ENCODE peak calls at places on chromosomes 1 and 21, in four cellular contexts. U is activated T-helper 9 cell treated with anti-CD3 and anti-CD28 coated beads, Interleukin-2, amount 50 U/mL, for 16 hours; B is C1 segment of cervical spinal cord; A is H9. H is an unnamed sample.

GRCh38 chr1:219812491-219813221 is 115.7 kb downstream of the SLC30A10 start:
- DNase-seq in U (no peak), B (peak), A (peak), H (no peak)

GRCh38 chr1:229106526-229107105 is 164.3 kb upstream of the RAB4A start:
- DNase-seq in U (no peak), B (no peak), A (no peak), H (no peak)

GRCh38 chr1:171032822-171033702 is 57.6 kb upstream of the FMO3 start:
- DNase-seq in U (no peak), B (no peak), A (peak), H (no peak)

GRCh38 chr1:8359617-8360481 is 41.9 kb downstream of the SLC45A1 start:
- DNase-seq in U (no peak), B (no peak), A (no peak), H (no peak)

GRCh38 chr1:79197421-79197820 is 190.9 kb upstream of the ADGRL4 start:
- DNase-seq in U (no peak), B (no peak), A (no peak), H (no peak)

GRCh38 chr1:22691354-22691753 is 19.3 kb upstream of the EPHB2 start:
- DNase-seq in U (no peak), B (no peak), A (no peak), H (no peak)

GRCh38 chr1:234608026-234608719 is 1.8 kb downstream of the IRF2BP2 start:
- DNase-seq in U (peak), B (peak), A (peak), H (peak)

GRCh38 chr1:67735806-67736627 is 51.0 kb downstream of the GADD45A start:
- DNase-seq in U (no peak), B (no peak), A (no peak), H (no peak)

GRCh38 chr1:245143849-245144248 is 10.9 kb upstream of the KIF26B start:
- DNase-seq in U (no peak), B (no peak), A (no peak), H (no peak)

GRCh38 chr1:246569248-246570238 is 3.3 kb downstream of the CNST start:
- DNase-seq in U (no peak), B (no peak), A (no peak), H (no peak)

GRCh38 chr21:15241997-15242767 is 177.4 kb upstream of the NRIP1 start:
- DNase-seq in U (no peak), B (no peak), A (peak), H (no peak)

GRCh38 chr1:210321131-210321530 is 7.6 kb upstream of the HHAT start:
- DNase-seq in U (no peak), B (no peak), A (no peak), H (no peak)

GRCh38 chr1:67274623-67275325 is 32.9 kb upstream of the IL12RB2 start:
- DNase-seq in U (no peak), B (no peak), A (no peak), H (no peak)

GRCh38 chr1:87953732-87954344 is 625.2 kb downstream of the LMO4 start:
- DNase-seq in U (peak), B (peak), A (peak), H (peak)

GRCh38 chr1:148362141-148362929 is 120.8 kb downstream of the PPIAL4G start:
- DNase-seq in U (peak), B (no peak), A (peak), H (no peak)

GRCh38 chr1:234540404-234540762 is 61.4 kb upstream of the TARBP1 start:
- DNase-seq in U (no peak), B (no peak), A (no peak), H (no peak)

GRCh38 chr1:176541663-176542062 is 78.7 kb downstream of the PAPPA2 start:
- DNase-seq in U (no peak), B (no peak), A (no peak), H (no peak)

GRCh38 chr1:168888418-168888817 is 159.4 kb upstream of the DPT start:
- DNase-seq in U (no peak), B (no peak), A (no peak), H (no peak)

GRCh38 chr21:37098756-37099155 is 25.7 kb downstream of the TTC3 start:
- DNase-seq in U (no peak), B (no peak), A (no peak), H (no peak)

GRCh38 chr1:212127219-212127618 is 91.7 kb downstream of the DTL start:
- DNase-seq in U (no peak), B (no peak), A (peak), H (no peak)

GRCh38 chr1:211327341-211327921 is 798 bp downstream of the TRAF5 start:
- DNase-seq in U (no peak), B (no peak), A (peak), H (no peak)

GRCh38 chr1:1084372-1085170 is 10.5 kb upstream of the RNF223 start:
- DNase-seq in U (no peak), B (no peak), A (no peak), H (no peak)

GRCh38 chr1:111989531-111990025 is at the start of gene KCND3:
- DNase-seq in U (no peak), B (no peak), A (no peak), H (no peak)

GRCh38 chr1:109522026-109522425 is 12.5 kb upstream of the AMIGO1 start:
- DNase-seq in U (no peak), B (no peak), A (no peak), H (no peak)

GRCh38 chr21:36377391-36377842 is 7.8 kb upstream of the CHAF1B start:
- DNase-seq in U (no peak), B (no peak), A (no peak), H (no peak)

GRCh38 chr1:156291226-156292061 is 4.0 kb downstream of the GLMP start:
- DNase-seq in U (no peak), B (peak), A (peak), H (peak)

GRCh38 chr1:19799877-19800804 is at the start of gene TMCO4:
- DNase-seq in U (peak), B (peak), A (no peak), H (peak)

GRCh38 chr1:177873238-177873637 is 96.6 kb downstream of the SEC16B start:
- DNase-seq in U (no peak), B (no peak), A (no peak), H (no peak)

GRCh38 chr1:223230161-223230881 is 87.3 kb upstream of the TLR5 start:
- DNase-seq in U (no peak), B (no peak), A (peak), H (no peak)

GRCh38 chr1:234975122-234975940 is 153.3 kb downstream of the TOMM20 start:
- DNase-seq in U (no peak), B (no peak), A (no peak), H (no peak)